ENCODE peak calls at places on chromosome 7, in seven cellular contexts. One of them, this sample, is unnamed.

GRCh38 chr7:137983308-137984008 is 18.4 kb downstream of the CREB3L2 start:
- DNase-seq in pancreas: no peak
- DNase-seq in RWPE1: no peak
- DNase-seq in brain microvascular endothelial cell: no peak
- DNase-seq in endothelial cell of umbilical vein: peak; percentile 72
- DNase-seq in CD8-positive, alpha-beta T cell: no peak
- DNase-seq in hepatocyte: peak; percentile 44
- DNase-seq in this sample: no peak

GRCh38 chr7:24829787-24830186 is 72.5 kb upstream of the GSDME start:
- DNase-seq in endothelial cell of umbilical vein: no peak
- DNase-seq in CD8-positive, alpha-beta T cell: no peak
- DNase-seq in RWPE1: peak; percentile 65
- DNase-seq in hepatocyte: no peak
- DNase-seq in brain microvascular endothelial cell: peak; percentile 60
- DNase-seq in pancreas: no peak
- DNase-seq in this sample: no peak

GRCh38 chr7:146956853-146957252 is 840.3 kb downstream of the CNTNAP2 start:
- DNase-seq in RWPE1: no peak
- DNase-seq in brain microvascular endothelial cell: no peak
- DNase-seq in hepatocyte: no peak
- DNase-seq in CD8-positive, alpha-beta T cell: no peak
- DNase-seq in endothelial cell of umbilical vein: no peak
- DNase-seq in pancreas: no peak
- DNase-seq in this sample: no peak

GRCh38 chr7:42876182-42877068 is 35.4 kb downstream of the C7orf25 start:
- DNase-seq in endothelial cell of umbilical vein: peak; percentile 67
- DNase-seq in RWPE1: peak; percentile 57
- DNase-seq in pancreas: peak; percentile 35
- DNase-seq in brain microvascular endothelial cell: peak; percentile 67
- DNase-seq in hepatocyte: peak; percentile 79
- DNase-seq in CD8-positive, alpha-beta T cell: no peak
- DNase-seq in this sample: no peak

GRCh38 chr7:79876769-79877362 is 257.8 kb upstream of the GNAI1 start:
- DNase-seq in RWPE1: peak; percentile 9
- DNase-seq in hepatocyte: no peak
- DNase-seq in pancreas: no peak
- DNase-seq in endothelial cell of umbilical vein: peak; percentile 38
- DNase-seq in brain microvascular endothelial cell: peak; percentile 97
- DNase-seq in CD8-positive, alpha-beta T cell: no peak
- DNase-seq in this sample: no peak

GRCh38 chr7:100612730-100613446 is 548 bp downstream of the MOSPD3 start:
- DNase-seq in RWPE1: no peak
- DNase-seq in endothelial cell of umbilical vein: no peak
- DNase-seq in CD8-positive, alpha-beta T cell: peak; percentile 52
- DNase-seq in brain microvascular endothelial cell: no peak
- DNase-seq in pancreas: no peak
- DNase-seq in hepatocyte: peak; percentile 36
- DNase-seq in this sample: no peak

GRCh38 chr7:55463863-55464262 is 98.7 kb downstream of the LANCL2 start:
- DNase-seq in pancreas: no peak
- DNase-seq in hepatocyte: no peak
- DNase-seq in CD8-positive, alpha-beta T cell: no peak
- DNase-seq in brain microvascular endothelial cell: no peak
- DNase-seq in RWPE1: no peak
- DNase-seq in endothelial cell of umbilical vein: no peak
- DNase-seq in this sample: no peak

GRCh38 chr7:54632696-54633095 is 90.5 kb downstream of the VSTM2A start:
- DNase-seq in brain microvascular endothelial cell: no peak
- DNase-seq in hepatocyte: peak; percentile 52
- DNase-seq in CD8-positive, alpha-beta T cell: no peak
- DNase-seq in endothelial cell of umbilical vein: no peak
- DNase-seq in RWPE1: no peak
- DNase-seq in pancreas: no peak
- DNase-seq in this sample: no peak

GRCh38 chr7:47183896-47184629 is 397.8 kb downstream of the TNS3 start:
- DNase-seq in brain microvascular endothelial cell: no peak
- DNase-seq in pancreas: peak; percentile 38
- DNase-seq in CD8-positive, alpha-beta T cell: no peak
- DNase-seq in endothelial cell of umbilical vein: no peak
- DNase-seq in RWPE1: no peak
- DNase-seq in hepatocyte: no peak
- DNase-seq in this sample: no peak

GRCh38 chr7:136194843-136195242 is 217.7 kb upstream of the MTPN start:
- DNase-seq in endothelial cell of umbilical vein: no peak
- DNase-seq in RWPE1: no peak
- DNase-seq in pancreas: no peak
- DNase-seq in CD8-positive, alpha-beta T cell: no peak
- DNase-seq in hepatocyte: no peak
- DNase-seq in brain microvascular endothelial cell: no peak
- DNase-seq in this sample: no peak

GRCh38 chr7:123075838-123076462 is 80.5 kb upstream of the TAS2R16 start:
- DNase-seq in brain microvascular endothelial cell: no peak
- DNase-seq in hepatocyte: no peak
- DNase-seq in CD8-positive, alpha-beta T cell: no peak
- DNase-seq in endothelial cell of umbilical vein: no peak
- DNase-seq in RWPE1: no peak
- DNase-seq in pancreas: no peak
- DNase-seq in this sample: no peak

GRCh38 chr7:17274551-17275245 is 23.8 kb upstream of the AHR start:
- DNase-seq in RWPE1: peak; percentile 4
- DNase-seq in brain microvascular endothelial cell: peak; percentile 77
- DNase-seq in pancreas: no peak
- DNase-seq in endothelial cell of umbilical vein: peak; percentile 79
- DNase-seq in hepatocyte: no peak
- DNase-seq in CD8-positive, alpha-beta T cell: no peak
- DNase-seq in this sample: no peak

GRCh38 chr7:134477954-134478353 is 19.1 kb upstream of the AKR1B1 start:
- DNase-seq in brain microvascular endothelial cell: no peak
- DNase-seq in CD8-positive, alpha-beta T cell: no peak
- DNase-seq in endothelial cell of umbilical vein: no peak
- DNase-seq in pancreas: no peak
- DNase-seq in hepatocyte: no peak
- DNase-seq in RWPE1: no peak
- DNase-seq in this sample: no peak

GRCh38 chr7:20033621-20034200 is 183.5 kb downstream of the MACC1 start:
- DNase-seq in RWPE1: no peak
- DNase-seq in pancreas: no peak
- DNase-seq in endothelial cell of umbilical vein: no peak
- DNase-seq in hepatocyte: no peak
- DNase-seq in CD8-positive, alpha-beta T cell: no peak
- DNase-seq in brain microvascular endothelial cell: peak; percentile 61
- DNase-seq in this sample: no peak

GRCh38 chr7:130394421-130395188 is 14.3 kb downstream of the CPA1 start:
- DNase-seq in RWPE1: no peak
- DNase-seq in brain microvascular endothelial cell: no peak
- DNase-seq in endothelial cell of umbilical vein: no peak
- DNase-seq in hepatocyte: no peak
- DNase-seq in pancreas: no peak
- DNase-seq in CD8-positive, alpha-beta T cell: peak; percentile 74
- DNase-seq in this sample: no peak

GRCh38 chr7:150645259-150646020 is 13.3 kb upstream of the GIMAP6 start:
- DNase-seq in hepatocyte: no peak
- DNase-seq in endothelial cell of umbilical vein: no peak
- DNase-seq in RWPE1: no peak
- DNase-seq in CD8-positive, alpha-beta T cell: no peak
- DNase-seq in brain microvascular endothelial cell: no peak
- DNase-seq in pancreas: no peak
- DNase-seq in this sample: no peak

GRCh38 chr7:132290021-132290420 is 286.2 kb downstream of the PLXNA4 start:
- DNase-seq in RWPE1: no peak
- DNase-seq in endothelial cell of umbilical vein: peak; percentile 24
- DNase-seq in hepatocyte: no peak
- DNase-seq in pancreas: no peak
- DNase-seq in brain microvascular endothelial cell: no peak
- DNase-seq in CD8-positive, alpha-beta T cell: no peak
- DNase-seq in this sample: no peak

GRCh38 chr7:78852951-78853350 is 600.5 kb downstream of the MAGI2 start:
- DNase-seq in CD8-positive, alpha-beta T cell: no peak
- DNase-seq in brain microvascular endothelial cell: peak; percentile 5
- DNase-seq in pancreas: no peak
- DNase-seq in endothelial cell of umbilical vein: no peak
- DNase-seq in hepatocyte: no peak
- DNase-seq in RWPE1: no peak
- DNase-seq in this sample: no peak

GRCh38 chr7:5699951-5700384 is 81.5 kb downstream of the RNF216 start:
- DNase-seq in hepatocyte: no peak
- DNase-seq in CD8-positive, alpha-beta T cell: no peak
- DNase-seq in pancreas: no peak
- DNase-seq in endothelial cell of umbilical vein: no peak
- DNase-seq in brain microvascular endothelial cell: peak; percentile 25
- DNase-seq in RWPE1: no peak
- DNase-seq in this sample: no peak

GRCh38 chr7:98233241-98234070 is 18.6 kb downstream of the TECPR1 start:
- DNase-seq in endothelial cell of umbilical vein: no peak
- DNase-seq in hepatocyte: no peak
- DNase-seq in pancreas: no peak
- DNase-seq in RWPE1: no peak
- DNase-seq in brain microvascular endothelial cell: no peak
- DNase-seq in CD8-positive, alpha-beta T cell: no peak
- DNase-seq in this sample: no peak

GRCh38 chr7:98232799-98233198 is 19.2 kb downstream of the TECPR1 start:
- DNase-seq in RWPE1: no peak
- DNase-seq in pancreas: no peak
- DNase-seq in endothelial cell of umbilical vein: no peak
- DNase-seq in CD8-positive, alpha-beta T cell: no peak
- DNase-seq in hepatocyte: no peak
- DNase-seq in brain microvascular endothelial cell: no peak
- DNase-seq in this sample: no peak

GRCh38 chr7:98235901-98236300 is 16.1 kb downstream of the TECPR1 start:
- DNase-seq in pancreas: no peak
- DNase-seq in hepatocyte: peak; percentile 5
- DNase-seq in RWPE1: no peak
- DNase-seq in brain microvascular endothelial cell: no peak
- DNase-seq in CD8-positive, alpha-beta T cell: no peak
- DNase-seq in endothelial cell of umbilical vein: no peak
- DNase-seq in this sample: no peak

GRCh38 chr7:98236366-98237185 is 15.5 kb downstream of the TECPR1 start:
- DNase-seq in endothelial cell of umbilical vein: no peak
- DNase-seq in CD8-positive, alpha-beta T cell: no peak
- DNase-seq in hepatocyte: no peak
- DNase-seq in pancreas: no peak
- DNase-seq in brain microvascular endothelial cell: no peak
- DNase-seq in RWPE1: no peak
- DNase-seq in this sample: no peak

GRCh38 chr7:98234429-98235147 is 17.4 kb downstream of the TECPR1 start:
- DNase-seq in pancreas: no peak
- DNase-seq in brain microvascular endothelial cell: peak; percentile 23
- DNase-seq in RWPE1: no peak
- DNase-seq in hepatocyte: no peak
- DNase-seq in endothelial cell of umbilical vein: no peak
- DNase-seq in CD8-positive, alpha-beta T cell: no peak
- DNase-seq in this sample: no peak
- TF ChIP-seq CTCF in pancreas: no peak
- TF ChIP-seq CTCF in brain microvascular endothelial cell: peak; percentile 19
- TF ChIP-seq CTCF in RWPE1: no peak
- TF ChIP-seq CTCF in hepatocyte: no peak
- TF ChIP-seq CTCF in endothelial cell of umbilical vein: no peak
- TF ChIP-seq CTCF in CD8-positive, alpha-beta T cell: no peak
- TF ChIP-seq CTCF in this sample: no peak

GRCh38 chr7:157235357-157236018 is 96.8 kb downstream of the UBE3C start:
- DNase-seq in CD8-positive, alpha-beta T cell: no peak
- DNase-seq in brain microvascular endothelial cell: peak; percentile 9
- DNase-seq in hepatocyte: no peak
- DNase-seq in pancreas: no peak
- DNase-seq in endothelial cell of umbilical vein: peak; percentile 29
- DNase-seq in RWPE1: no peak
- DNase-seq in this sample: no peak

GRCh38 chr7:157238087-157238486 is 98.7 kb upstream of the DNAJB6 start:
- DNase-seq in brain microvascular endothelial cell: no peak
- DNase-seq in pancreas: no peak
- DNase-seq in endothelial cell of umbilical vein: no peak
- DNase-seq in CD8-positive, alpha-beta T cell: no peak
- DNase-seq in hepatocyte: no peak
- DNase-seq in RWPE1: no peak
- DNase-seq in this sample: no peak

GRCh38 chr7:157234271-157234670 is 95.5 kb downstream of the UBE3C start:
- DNase-seq in brain microvascular endothelial cell: no peak
- DNase-seq in RWPE1: no peak
- DNase-seq in hepatocyte: no peak
- DNase-seq in endothelial cell of umbilical vein: no peak
- DNase-seq in pancreas: no peak
- DNase-seq in CD8-positive, alpha-beta T cell: no peak
- DNase-seq in this sample: no peak

GRCh38 chr7:157241631-157242030 is 95.2 kb upstream of the DNAJB6 start:
- DNase-seq in RWPE1: no peak
- DNase-seq in hepatocyte: no peak
- DNase-seq in CD8-positive, alpha-beta T cell: no peak
- DNase-seq in endothelial cell of umbilical vein: no peak
- DNase-seq in brain microvascular endothelial cell: no peak
- DNase-seq in pancreas: no peak
- DNase-seq in this sample: no peak

DNA sequence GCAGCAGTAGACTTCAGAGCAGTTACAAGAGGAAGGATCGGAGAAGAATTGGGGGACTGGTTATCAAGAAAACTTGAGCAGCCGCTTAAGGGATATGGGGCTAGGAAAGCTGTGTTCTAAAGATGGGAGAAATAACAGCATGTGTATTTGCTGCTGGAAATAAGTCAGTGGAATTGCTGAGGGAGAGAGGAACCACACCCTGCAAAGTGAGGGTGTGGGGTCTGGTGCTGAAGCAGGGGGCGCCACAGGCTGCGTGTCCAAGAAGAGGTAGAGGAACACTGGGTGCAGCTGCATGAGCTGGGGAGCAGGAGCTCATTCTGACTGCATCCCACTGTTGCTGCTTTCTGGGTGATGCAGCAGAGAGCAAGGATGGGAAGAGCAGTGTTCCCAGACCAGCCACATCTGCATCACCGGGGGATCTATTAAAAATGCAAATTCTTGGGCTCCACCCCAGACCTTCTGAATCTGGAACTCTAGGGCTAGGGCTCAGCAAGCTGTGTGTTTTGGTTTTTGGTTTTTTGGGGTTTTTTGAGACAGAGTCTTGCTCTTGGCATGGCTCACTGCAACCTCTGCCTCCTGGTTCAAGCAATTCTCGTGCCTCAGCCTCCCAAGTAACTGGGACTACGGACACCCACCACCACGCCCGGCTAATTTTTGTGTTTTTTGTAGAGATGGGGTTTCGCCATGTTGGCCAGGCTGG is 97.1 kb upstream of the DNAJB6 start:
- DNase-seq in RWPE1: no peak
- DNase-seq in pancreas: no peak
- DNase-seq in endothelial cell of umbilical vein: no peak
- DNase-seq in CD8-positive, alpha-beta T cell: no peak
- DNase-seq in hepatocyte: no peak
- DNase-seq in brain microvascular endothelial cell: no peak
- DNase-seq in this sample: no peak
- TF ChIP-seq CTCF in RWPE1: no peak
- TF ChIP-seq CTCF in pancreas: no peak
- TF ChIP-seq CTCF in endothelial cell of umbilical vein: no peak
- TF ChIP-seq CTCF in CD8-positive, alpha-beta T cell: no peak
- TF ChIP-seq CTCF in hepatocyte: no peak
- TF ChIP-seq CTCF in brain microvascular endothelial cell: no peak
- TF ChIP-seq CTCF in this sample: no peak

GRCh38 chr7:51060536-51060935 is 256.1 kb downstream of the COBL start:
- DNase-seq in CD8-positive, alpha-beta T cell: no peak
- DNase-seq in RWPE1: no peak
- DNase-seq in pancreas: no peak
- DNase-seq in hepatocyte: no peak
- DNase-seq in endothelial cell of umbilical vein: no peak
- DNase-seq in brain microvascular endothelial cell: no peak
- DNase-seq in this sample: no peak
- TF ChIP-seq CTCF in CD8-positive, alpha-beta T cell: no peak
- TF ChIP-seq CTCF in RWPE1: no peak
- TF ChIP-seq CTCF in pancreas: no peak
- TF ChIP-seq CTCF in hepatocyte: no peak
- TF ChIP-seq CTCF in endothelial cell of umbilical vein: peak; percentile 2
- TF ChIP-seq CTCF in brain microvascular endothelial cell: peak; percentile 18
- TF ChIP-seq CTCF in this sample: no peak

GRCh38 chr7:159191236-159191635 is 46.6 kb upstream of the VIPR2 start:
- DNase-seq in brain microvascular endothelial cell: no peak
- DNase-seq in CD8-positive, alpha-beta T cell: no peak
- DNase-seq in RWPE1: no peak
- DNase-seq in endothelial cell of umbilical vein: no peak
- DNase-seq in pancreas: no peak
- DNase-seq in hepatocyte: no peak
- DNase-seq in this sample: no peak
- TF ChIP-seq CTCF in brain microvascular endothelial cell: no peak
- TF ChIP-seq CTCF in CD8-positive, alpha-beta T cell: no peak
- TF ChIP-seq CTCF in RWPE1: no peak
- TF ChIP-seq CTCF in endothelial cell of umbilical vein: no peak
- TF ChIP-seq CTCF in pancreas: no peak
- TF ChIP-seq CTCF in hepatocyte: no peak
- TF ChIP-seq CTCF in this sample: no peak

This sample was measured in natural killer cell.